ENCODE peak calls at places on chromosomes 12 and 14, in four cellular contexts. I, F, P and W are unnamed samples.

GRCh38 chr14:72545411-72546311 is 348.2 kb downstream of the DPF3 start:
- DNase-seq in P (no peak), I (no peak), F (no peak), W (no peak)

GRCh38 chr12:52221912-52222457 is 11.1 kb upstream of the KRT7 start:
- DNase-seq in F (peak), I (peak), P (no peak), W (peak)

GRCh38 chr12:93502802-93503623 is 35.7 kb downstream of the MRPL42 start:
- DNase-seq in P (peak), I (peak), F (peak), W (peak)

GRCh38 chr12:29709056-29709455 is 74.7 kb downstream of the TMTC1 start:
- DNase-seq in I (peak), F (no peak), P (no peak), W (peak)

GRCh38 chr12:112347521-112347920 is 34.7 kb downstream of the HECTD4 start:
- DNase-seq in I (peak), P (peak), F (no peak), W (peak)

GRCh38 chr12:14884458-14884878 is 1.2 kb downstream of the MGP start:
- DNase-seq in P (peak), I (peak), F (no peak), W (peak)

GRCh38 chr12:21773263-21773741 is 1.2 kb downstream of the KCNJ8 start:
- DNase-seq in I (peak), F (peak), P (peak), W (peak)

GRCh38 chr12:79877246-79877645 is 57.7 kb downstream of the PPP1R12A start:
- DNase-seq in F (no peak), I (no peak), P (no peak), W (no peak)

GRCh38 chr14:64826333-64826732 is 53.4 kb downstream of the SPTB start:
- DNase-seq in I (no peak), P (no peak), F (no peak), W (no peak)

GRCh38 chr14:92328664-92329255 is 5.8 kb downstream of the SLC24A4 start:
- DNase-seq in I (no peak), F (no peak), P (no peak), W (no peak)

GRCh38 chr12:70948976-70949336 is 28.4 kb upstream of the PTPRR start:
- DNase-seq in I (peak), F (no peak), P (peak), W (peak)

GRCh38 chr12:6839482-6840201 is 1.1 kb upstream of the GNB3 start:
- DNase-seq in P (no peak), F (no peak), I (no peak), W (no peak)

GRCh38 chr12:82300611-82301010 is 57.6 kb downstream of the CCDC59 start:
- DNase-seq in P (no peak), F (no peak), I (peak), W (no peak)

GRCh38 chr14:69569859-69570258 is 4.8 kb downstream of the CCDC177 start:
- DNase-seq in P (no peak), F (no peak), I (no peak), W (no peak)

GRCh38 chr14:106848330-106849121 is 1322.1 kb downstream of the TMEM121 start:
- DNase-seq in F (no peak), I (no peak), P (no peak), W (peak)

GRCh38 chr12:108253540-108253939 is 85.6 kb downstream of the CMKLR1 start:
- DNase-seq in P (no peak), F (peak), I (peak), W (no peak)

GRCh38 chr12:40226652-40227051 is 1.9 kb downstream of the LRRK2 start:
- DNase-seq in I (peak), F (no peak), P (peak), W (peak)

GRCh38 chr12:107130830-107131760 is 37.7 kb upstream of the CRY1 start:
- DNase-seq in P (no peak), F (no peak), I (no peak), W (no peak)

GRCh38 chr14:22200977-22201605 is 387.9 kb downstream of the DAD1 start:
- DNase-seq in I (peak), F (no peak), P (peak), W (peak)
- TF ChIP-seq CTCF in I (peak), F (peak), P (peak), W (peak)

GRCh38 chr14:80663541-80663940 is 278.0 kb downstream of the CEP128 start:
- DNase-seq in F (no peak), P (no peak), I (no peak), W (no peak)
- TF ChIP-seq CTCF in F (no peak), P (no peak), I (no peak), W (no peak)

GRCh38 chr12:120316798-120317257 is 10.8 kb downstream of the PLA2G1B start:
- DNase-seq in I (peak), F (no peak), P (no peak), W (no peak)

GRCh38 chr12:120317258-120318105 is 10.1 kb downstream of the PLA2G1B start:
- DNase-seq in F (peak), P (peak), I (peak), W (peak)

GRCh38 chr12:120314220-120314619 is 12.1 kb downstream of the SIRT4 start:
- DNase-seq in P (no peak), I (peak), F (peak), W (peak)
- TF ChIP-seq CTCF in P (no peak), I (peak), F (peak), W (peak)

GRCh38 chr12:20599757-20600156 is 95.4 kb upstream of the SLCO1C1 start:
- DNase-seq in F (no peak), I (no peak), P (no peak), W (no peak)

GRCh38 chr12:20596036-20596435 is 99.1 kb upstream of the SLCO1C1 start:
- DNase-seq in I (no peak), F (no peak), P (no peak), W (peak)

GRCh38 chr12:20604408-20604807 is 90.7 kb upstream of the SLCO1C1 start:
- DNase-seq in P (no peak), I (no peak), F (no peak), W (no peak)

GRCh38 chr12:20602671-20603402 is 92.3 kb upstream of the SLCO1C1 start:
- DNase-seq in F (no peak), I (peak), P (peak), W (peak)

GRCh38 chr12:20601668-20602280 is 93.4 kb upstream of the SLCO1C1 start:
- DNase-seq in P (peak), I (peak), F (no peak), W (peak)
- TF ChIP-seq CTCF in P (peak), I (peak), F (no peak), W (peak)

GRCh38 chr12:50659260-50659659 is 104.6 kb upstream of the ATF1 start:
- DNase-seq in I (no peak), P (no peak), F (no peak), W (no peak)
- TF ChIP-seq CTCF in I (no peak), P (no peak), F (no peak), W (no peak)

DNA sequence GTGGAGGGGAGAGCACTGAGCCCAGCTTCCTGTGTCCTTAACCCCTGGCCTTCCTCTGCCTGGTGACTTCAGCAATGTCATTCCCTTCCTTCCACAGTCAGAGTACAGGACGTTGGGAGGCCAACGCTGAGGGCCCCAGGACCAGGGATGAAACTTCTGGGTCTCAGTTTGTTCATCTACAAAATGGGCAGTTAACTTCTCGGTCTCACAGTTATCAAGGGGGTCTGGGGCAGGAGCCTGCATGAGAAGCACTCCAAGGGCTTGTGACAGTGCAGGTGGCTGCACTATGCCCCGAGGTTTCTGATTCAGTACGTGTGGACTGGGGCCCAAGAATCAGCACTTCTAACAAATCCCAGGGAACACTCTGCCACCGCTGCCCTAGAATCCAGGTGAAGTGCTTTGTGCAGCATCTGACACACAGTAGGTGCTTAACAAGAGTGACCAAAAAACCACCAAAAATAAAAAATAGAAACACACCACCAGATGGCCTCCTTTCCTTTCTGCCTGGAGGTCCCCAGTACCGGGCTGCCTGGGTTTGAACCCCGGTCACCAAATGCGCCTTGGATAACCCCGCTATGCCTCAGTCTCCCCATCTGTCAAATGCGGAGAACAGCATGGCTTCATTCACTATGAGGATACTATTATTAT is 80.4 kb downstream of the RFLNA start:
- DNase-seq in I (no peak), F (no peak), P (no peak), W (no peak)
- TF ChIP-seq CTCF in I (peak), F (no peak), P (no peak), W (peak)

GRCh38 chr12:124603143-124603542 is 35.7 kb upstream of the NCOR2 start:
- DNase-seq in F (no peak), P (no peak), I (no peak), W (no peak)

GRCh38 chr12:124597041-124597440 is 29.6 kb upstream of the NCOR2 start:
- DNase-seq in P (no peak), I (no peak), F (no peak), W (no peak)

GRCh38 chr12:124595444-124595843 is 28.0 kb upstream of the NCOR2 start:
- DNase-seq in I (no peak), F (no peak), P (no peak), W (no peak)

GRCh38 chr12:124601699-124602098 is 34.3 kb upstream of the NCOR2 start:
- DNase-seq in F (no peak), I (no peak), P (no peak), W (no peak)

DNA sequence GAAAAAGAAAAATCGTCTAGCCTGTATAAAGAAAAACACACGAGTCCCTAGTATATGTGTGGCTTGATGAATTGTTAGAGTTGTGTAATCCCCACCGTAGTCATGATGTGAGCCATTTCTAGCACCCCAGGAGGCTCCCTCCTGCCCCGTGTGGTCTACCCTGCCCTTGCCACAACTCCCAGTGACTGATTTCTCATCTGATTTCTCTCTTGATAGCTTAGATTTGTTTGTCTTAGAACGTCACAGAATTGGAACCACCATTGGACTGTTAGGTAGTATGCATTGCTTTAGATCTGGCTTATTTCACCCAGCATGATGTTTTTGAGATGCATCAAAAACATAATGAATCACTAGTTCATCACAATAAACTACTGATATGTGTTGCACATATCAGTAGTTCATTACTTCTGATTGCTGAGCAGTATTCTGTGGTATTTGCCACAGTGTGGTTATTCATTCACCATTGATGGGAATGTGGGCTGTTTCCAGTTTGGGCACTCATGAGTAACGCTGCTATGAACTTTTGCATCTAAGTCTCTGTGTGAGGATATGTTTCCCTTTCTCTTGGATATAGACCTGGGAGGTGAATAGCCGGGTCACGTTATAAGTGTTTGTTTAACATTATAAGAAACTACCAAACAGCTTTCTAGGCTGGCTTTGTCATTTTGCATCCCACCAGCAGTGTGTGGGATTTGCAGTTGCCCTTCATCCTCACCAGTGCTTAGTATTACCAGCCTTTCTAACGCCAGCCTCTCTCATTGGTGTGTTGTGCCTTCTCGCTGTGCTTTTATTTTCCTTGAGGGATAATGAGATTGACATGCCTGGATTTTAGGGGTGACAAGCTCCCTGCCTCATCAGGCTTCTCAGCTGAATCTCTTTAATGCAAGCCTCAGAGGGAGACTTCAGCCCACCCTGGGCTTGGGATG is 31.9 kb upstream of the NCOR2 start:
- DNase-seq in F (no peak), I (peak), P (peak), W (peak)
- TF ChIP-seq CTCF in F (no peak), I (peak), P (no peak), W (peak)

DNA sequence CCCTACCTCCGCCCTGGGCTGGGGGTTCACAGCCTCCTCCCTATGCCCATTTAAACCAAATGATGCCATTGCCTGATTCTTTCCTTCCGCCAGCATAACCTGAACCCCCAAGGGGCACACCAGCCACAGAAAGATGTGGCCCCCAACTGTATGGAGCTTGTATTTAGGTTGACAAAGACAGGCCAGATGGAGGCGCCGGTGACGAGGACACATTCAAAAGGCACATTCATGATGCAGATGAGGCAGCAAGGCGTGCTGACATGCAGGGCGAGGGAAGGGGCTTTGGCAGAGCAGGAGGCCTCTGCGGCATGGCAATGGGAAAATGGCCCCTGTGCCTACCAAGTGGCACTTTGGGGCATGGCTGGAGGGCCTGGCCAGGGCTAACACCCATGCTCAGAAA is 112.2 kb downstream of the RFLNA start:
- DNase-seq in P (no peak), I (no peak), F (no peak), W (no peak)
- TF ChIP-seq CTCF in P (no peak), I (no peak), F (no peak), W (no peak)

DNA sequence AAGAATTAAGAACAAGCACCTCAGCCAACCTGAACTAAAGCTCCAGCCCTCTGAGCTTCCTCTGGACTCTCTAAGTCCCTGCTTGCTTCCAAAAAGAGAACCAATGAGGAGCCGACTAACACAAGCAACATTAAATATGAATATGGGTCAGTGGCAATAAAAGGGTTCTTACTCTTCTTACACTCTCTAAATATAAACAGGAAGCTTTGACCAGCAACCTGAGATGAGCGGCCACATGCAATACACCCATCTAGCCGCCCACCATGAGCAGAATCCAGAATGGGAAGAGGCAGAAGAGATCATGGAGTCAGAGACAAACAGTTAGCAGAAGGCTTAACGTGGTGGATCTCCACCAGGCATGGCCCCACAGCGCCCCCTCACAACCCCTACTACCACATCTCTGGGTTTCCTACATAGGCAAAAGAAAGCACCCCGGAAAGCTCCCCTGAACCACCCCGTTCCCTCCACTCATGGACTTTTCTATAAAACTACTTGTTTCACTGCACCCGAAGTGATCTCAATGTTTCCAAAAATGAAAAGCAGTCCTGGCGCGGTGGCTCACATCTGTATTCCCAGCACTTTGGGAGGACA is 59.4 kb downstream of the TTC7B start:
- DNase-seq in I (no peak), F (no peak), P (no peak), W (no peak)
- TF ChIP-seq CTCF in I (peak), F (no peak), P (no peak), W (no peak)